ENCODE peak calls at places on chromosomes 1 and 21, in eight cellular contexts. T is heart right ventricle, S is HCT116, X is testis, M is lower lobe of right lung, G is psoas muscle, Q is PC-9, P is cardiac muscle cell. A is an unnamed sample. For H3K27me3 and H3K36me3, the result is how much of the 10 kb centered on the place peaks cover.

GRCh38 chr21:45050361-45050785 is 24.0 kb upstream of the ADARB1 start:
- DNase-seq in P (no peak), M (no peak), S (no peak), T (no peak), G (peak), Q (no peak), X (no peak), A (no peak)

GRCh38 chr1:183580281-183580682 is 10.0 kb downstream of the NCF2 start:
- DNase-seq in X (no peak), T (no peak), Q (no peak), S (peak), M (no peak), G (no peak), P (peak), A (peak)

GRCh38 chr1:29592731-29593130 is 356.4 kb downstream of the PTPRU start:
- DNase-seq in T (no peak), G (no peak), X (no peak), M (no peak), Q (no peak), P (no peak), S (no peak), A (peak)

GRCh38 chr1:8412183-8412831 is 94.4 kb downstream of the SLC45A1 start:
- DNase-seq in T (no peak), P (no peak), M (no peak), X (no peak), G (no peak), S (no peak), Q (no peak), A (no peak)

GRCh38 chr1:147717051-147717705 is 43.2 kb downstream of the GJA5 start:
- DNase-seq in S (peak), Q (peak), T (no peak), G (no peak), P (no peak), X (no peak), M (no peak), A (no peak)

GRCh38 chr1:170619167-170620030 is 44.5 kb upstream of the PRRX1 start:
- DNase-seq in T (no peak), P (no peak), M (no peak), X (peak), Q (no peak), S (no peak), G (no peak), A (no peak)

GRCh38 chr1:166511754-166512153 is 327.5 kb upstream of the POGK start:
- DNase-seq in Q (no peak), S (no peak), X (no peak), G (no peak), P (no peak), T (no peak), M (no peak), A (no peak)

GRCh38 chr1:74771913-74772515 is 39.1 kb downstream of the TYW3 start:
- DNase-seq in G (no peak), X (peak), T (no peak), M (no peak), P (peak), S (peak), Q (no peak), A (no peak)

GRCh38 chr1:41431490-41432350 is 52.8 kb downstream of the EDN2 start:
- DNase-seq in G (peak), X (peak), T (peak), P (peak), Q (no peak), M (peak), S (no peak), A (no peak)

GRCh38 chr21:24369278-24369677 is 1238.0 kb downstream of the MRPL39 start:
- DNase-seq in G (no peak), M (no peak), X (no peak), P (no peak), Q (no peak), S (no peak), T (no peak), A (no peak)

GRCh38 chr1:204114606-204115005 is 37.2 kb downstream of the ETNK2 start:
- DNase-seq in Q (no peak), X (no peak), P (no peak), S (no peak), G (no peak), T (no peak), M (no peak), A (no peak)

GRCh38 chr1:66723985-66724384 is 28.3 kb upstream of the DYNLT5 start:
- DNase-seq in Q (no peak), P (no peak), S (no peak), X (no peak), G (no peak), T (no peak), M (no peak), A (no peak)

GRCh38 chr1:32902535-32902920 is 1.3 kb upstream of the TMEM54 start:
- DNase-seq in P (no peak), Q (no peak), S (no peak), G (no peak), M (no peak), T (no peak), X (no peak), A (no peak)

GRCh38 chr1:15062479-15063099 is 91.0 kb upstream of the TMEM51 start:
- DNase-seq in Q (no peak), M (no peak), P (no peak), G (no peak), X (no peak), T (no peak), S (no peak), A (peak)

GRCh38 chr1:85460555-85461088 is 4.3 kb downstream of the DDAH1 start:
- DNase-seq in S (no peak), Q (no peak), G (no peak), X (no peak), M (no peak), T (no peak), P (no peak), A (no peak)

GRCh38 chr1:223390618-223391017 is 2.6 kb upstream of the CCDC185 start:
- DNase-seq in P (no peak), G (no peak), Q (no peak), M (no peak), T (no peak), X (no peak), S (no peak), A (no peak)
- H3K27me3 ChIP-seq in P (under half), G (under half), Q (under half), M (under half), T (under half), X (under half), S (under half), A (under half)

GRCh38 chr1:209706622-209707021 is 2.0 kb downstream of the HSD11B1 start:
- DNase-seq in T (no peak), P (no peak), Q (no peak), M (no peak), G (no peak), X (no peak), S (no peak), A (no peak)

GRCh38 chr1:209702832-209703231 is 1.8 kb upstream of the HSD11B1 start:
- DNase-seq in X (no peak), M (no peak), G (no peak), P (no peak), T (no peak), Q (no peak), S (no peak), A (no peak)

GRCh38 chr1:209705033-209705589 is 465 bp downstream of the HSD11B1 start:
- DNase-seq in X (no peak), G (no peak), T (no peak), M (no peak), Q (no peak), P (no peak), S (no peak), A (no peak)

GRCh38 chr1:209704584-209704983 is at the start of gene HSD11B1:
- DNase-seq in T (peak), S (no peak), M (peak), P (no peak), G (peak), Q (no peak), X (peak), A (no peak)

GRCh38 chr1:209703834-209704504 is 677 bp upstream of the HSD11B1 start:
- DNase-seq in X (no peak), P (no peak), G (no peak), Q (no peak), S (no peak), T (no peak), M (no peak), A (no peak)
- H3K4me3 ChIP-seq in X (no peak), P (no peak), G (no peak), Q (no peak), S (no peak), T (no peak), M (no peak), A (no peak)

DNA sequence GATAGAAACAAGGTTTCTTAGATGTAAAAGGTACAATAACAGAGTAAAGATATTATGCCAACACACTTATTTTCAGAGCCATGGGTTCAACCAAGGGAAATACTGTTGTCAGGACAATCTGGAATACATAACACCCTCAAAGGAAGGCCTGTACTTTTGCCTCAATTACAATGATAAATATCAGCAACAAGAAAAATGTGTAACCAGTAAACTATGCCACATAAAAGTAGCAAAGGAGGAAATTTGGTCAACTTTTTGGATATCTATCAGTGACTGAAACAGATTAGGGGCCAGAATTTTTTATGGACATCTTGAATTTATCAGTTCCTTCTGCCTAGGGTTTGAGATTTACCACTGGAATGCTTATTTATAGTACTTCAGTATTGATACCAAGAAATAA is 24.6 kb upstream of the RAP1GAP start:
- DNase-seq in M (no peak), P (no peak), T (no peak), S (no peak), G (no peak), X (no peak), Q (no peak), A (no peak)
- H3K36me3 ChIP-seq in M (half or more), P (under half), T (under half), S (under half), G (half or more), X (under half), Q (under half), A (half or more)

GRCh38 chr1:27400035-27400962 is 7.9 kb downstream of the GPR3 start:
- DNase-seq in T (no peak), M (no peak), G (no peak), X (no peak), S (no peak), Q (no peak), P (no peak), A (peak)
- H3K27me3 ChIP-seq in T (under half), M (under half), G (under half), X (under half), S (under half), Q (under half), P (under half), A (under half)

GRCh38 chr1:162629651-162630050 is 2.6 kb upstream of the DDR2 start:
- DNase-seq in M (no peak), X (no peak), G (no peak), P (no peak), S (no peak), Q (no peak), T (no peak), A (no peak)

GRCh38 chr1:162632743-162633326 is 571 bp downstream of the DDR2 start:
- DNase-seq in X (no peak), G (no peak), P (no peak), Q (no peak), S (no peak), T (no peak), M (no peak), A (no peak)

GRCh38 chr1:162631546-162632233 is 574 bp upstream of the DDR2 start:
- DNase-seq in S (no peak), X (peak), T (peak), M (no peak), G (no peak), P (peak), Q (no peak), A (peak)

GRCh38 chr1:162633327-162633762 is 1.1 kb downstream of the DDR2 start:
- DNase-seq in S (no peak), G (no peak), Q (no peak), P (no peak), X (no peak), T (no peak), M (no peak), A (no peak)

DNA sequence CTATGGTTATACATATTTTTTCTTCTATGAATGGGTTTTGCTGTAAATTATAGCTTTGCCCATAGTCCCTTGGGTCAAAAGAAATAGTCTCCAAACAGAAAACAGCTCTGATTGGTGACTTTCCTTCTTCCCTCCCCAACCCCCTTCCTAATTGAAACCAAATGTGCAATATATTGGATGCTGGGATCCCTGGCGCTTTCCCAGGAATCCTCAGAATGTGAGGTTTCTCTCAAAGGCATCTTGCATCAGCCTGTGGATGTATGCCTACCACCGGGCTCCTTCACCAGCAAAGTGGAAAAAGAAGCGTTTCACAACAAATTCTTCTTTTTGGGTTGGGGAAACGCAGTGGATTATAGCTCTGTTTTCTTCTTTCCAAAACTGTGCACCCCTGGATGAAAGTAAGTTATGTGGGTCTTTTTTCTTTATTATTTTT is at the start of gene DDR2:
- DNase-seq in S (no peak), Q (no peak), T (peak), X (peak), M (no peak), P (no peak), G (peak), A (peak)
- H3K4me3 ChIP-seq in S (no peak), Q (no peak), T (peak), X (peak), M (peak), P (peak), G (peak), A (no peak)

DNA sequence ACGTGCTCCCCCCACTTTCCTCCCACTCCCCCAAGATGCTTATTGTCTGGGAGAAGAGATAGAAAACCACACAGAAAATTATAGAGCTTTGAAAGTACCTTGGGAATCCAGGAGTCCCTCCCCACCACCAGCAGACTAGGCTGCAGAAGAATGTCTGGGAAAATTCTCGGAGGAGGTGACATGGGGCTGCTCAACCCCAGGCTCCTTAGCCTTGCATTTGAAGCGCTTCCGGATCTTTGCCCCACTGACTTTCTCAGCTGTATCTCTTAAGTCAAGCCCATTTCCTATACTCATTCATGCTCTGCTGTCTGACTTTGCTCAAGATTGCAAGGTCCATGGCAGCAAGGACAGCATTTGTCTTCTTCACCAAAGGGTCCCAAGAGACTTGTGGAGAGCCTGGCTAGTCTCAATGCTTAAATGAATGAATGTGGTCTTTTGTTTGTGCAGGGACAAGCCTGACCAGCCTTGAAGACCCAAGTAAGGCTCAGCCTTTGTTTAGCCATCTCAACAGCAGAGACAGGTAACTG is 38.0 kb downstream of the DNTTIP2 start:
- DNase-seq in S (no peak), G (no peak), Q (no peak), P (no peak), M (no peak), X (no peak), T (no peak), A (no peak)
- H3K36me3 ChIP-seq in S (under half), G (under half), Q (under half), P (under half), M (under half), X (under half), T (under half), A (under half)

GRCh38 chr1:54977938-54978337 is 2.5 kb upstream of the TMEM61 start:
- DNase-seq in X (no peak), M (no peak), T (no peak), S (no peak), Q (no peak), G (no peak), P (no peak), A (peak)
- H3K27me3 ChIP-seq in X (under half), M (under half), T (under half), S (under half), Q (under half), G (under half), P (half or more), A (under half)

DNA sequence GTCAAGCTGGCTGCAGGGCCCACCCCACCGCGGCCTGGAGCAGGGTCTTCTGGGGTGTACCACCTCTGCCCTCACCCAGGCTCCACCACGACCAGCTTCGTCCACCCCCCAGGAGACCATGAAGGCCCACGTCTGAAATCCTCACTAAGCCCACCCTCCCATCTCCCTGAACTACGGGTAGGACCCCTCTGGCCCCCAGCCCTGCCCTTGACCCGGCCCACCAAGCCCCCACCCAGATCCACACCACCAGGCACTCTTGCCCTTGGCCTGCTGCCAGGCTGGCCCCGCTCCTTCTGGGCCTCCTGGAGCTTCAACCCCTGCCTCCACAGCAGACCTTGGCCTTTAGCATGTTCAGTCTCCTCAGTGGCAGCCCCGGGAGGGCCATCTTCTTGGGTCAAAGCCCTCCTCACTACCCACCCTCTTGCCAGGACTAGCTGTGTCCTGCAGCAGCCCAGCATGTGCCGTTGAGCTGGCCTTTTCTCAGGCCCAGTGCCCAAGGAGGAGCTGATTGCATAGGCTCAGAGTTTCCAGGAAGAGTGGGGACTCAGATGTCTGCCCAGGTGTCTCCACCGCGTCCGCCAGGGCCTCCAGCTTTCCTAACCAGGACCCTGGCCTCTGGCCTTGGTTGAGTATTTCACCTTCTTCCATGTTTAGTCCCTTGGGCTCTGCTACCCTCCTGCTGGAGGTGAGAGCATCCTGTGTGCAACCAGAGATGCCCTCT is 17.8 kb upstream of the SAMD11 start:
- DNase-seq in G (peak), M (peak), P (no peak), Q (no peak), S (no peak), T (peak), X (peak), A (peak)
- H3K4me3 ChIP-seq in G (no peak), M (no peak), P (no peak), Q (no peak), S (no peak), T (no peak), X (no peak), A (no peak)

GRCh38 chr1:35642472-35642955 is 1.2 kb upstream of the PSMB2 start:
- DNase-seq in X (no peak), S (no peak), M (no peak), G (no peak), T (no peak), Q (peak), P (no peak), A (no peak)

GRCh38 chr1:35640380-35641232 is 720 bp downstream of the PSMB2 start:
- DNase-seq in S (no peak), X (no peak), G (no peak), P (no peak), T (no peak), M (no peak), Q (peak), A (no peak)

GRCh38 chr1:35633526-35633925 is 7.8 kb downstream of the PSMB2 start:
- DNase-seq in X (no peak), T (no peak), S (no peak), Q (no peak), G (no peak), P (no peak), M (no peak), A (no peak)

GRCh38 chr1:35641233-35641866 is at the start of gene PSMB2:
- DNase-seq in S (peak), P (peak), T (peak), Q (peak), M (peak), G (peak), X (peak), A (peak)

DNA sequence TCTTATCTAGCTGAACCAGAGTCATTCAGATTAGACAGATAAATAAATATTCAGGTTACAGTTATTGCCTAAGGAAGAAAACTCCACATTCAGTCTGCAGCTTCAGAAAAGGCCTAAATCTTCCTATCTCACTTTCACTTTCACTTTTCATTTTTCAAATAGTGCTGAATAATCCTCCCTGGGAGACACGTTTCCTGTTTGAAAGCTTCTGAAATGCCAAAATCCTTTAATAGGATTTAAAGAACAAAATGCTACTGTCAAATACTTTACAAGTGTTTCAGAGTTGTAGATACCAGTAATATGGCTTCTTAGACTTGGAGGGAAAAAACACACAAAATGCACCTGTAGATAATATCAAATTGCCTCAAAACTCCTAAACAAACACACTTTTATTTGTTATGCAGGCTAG is 3.9 kb downstream of the PSMB2 start:
- DNase-seq in G (no peak), S (no peak), M (no peak), Q (no peak), P (no peak), X (no peak), T (no peak), A (no peak)
- H3K36me3 ChIP-seq in G (under half), S (under half), M (under half), Q (under half), P (under half), X (under half), T (under half), A (under half)

DNA sequence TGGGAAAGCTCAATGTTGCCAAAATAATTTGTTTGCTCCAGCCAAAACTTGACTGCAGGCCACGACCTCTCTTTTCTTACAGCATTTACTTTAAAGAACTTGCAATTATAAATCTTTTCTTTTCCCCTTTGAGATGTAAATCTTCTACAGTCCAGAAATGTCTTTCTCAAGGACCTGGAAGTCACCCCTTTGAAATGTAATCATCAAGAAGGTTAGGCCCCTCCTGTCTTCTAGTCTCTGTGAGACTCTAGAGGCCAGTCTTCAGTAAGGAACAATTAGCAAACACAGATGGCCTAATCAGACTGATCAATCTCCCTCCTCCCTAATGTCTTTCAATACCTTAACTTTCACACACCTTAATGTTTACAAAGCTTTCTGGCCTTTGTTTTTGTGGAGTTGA is 483.5 kb upstream of the RGS18 start:
- DNase-seq in S (no peak), G (no peak), Q (no peak), M (no peak), P (no peak), T (no peak), X (no peak), A (no peak)
- H3K27me3 ChIP-seq in S (under half), G (under half), Q (under half), M (under half), P (under half), T (under half), X (under half), A (under half)